ENCODE peak calls at places on chromosomes 12 and 14, in nine cellular contexts. One of them, this sample, is unnamed.

GRCh38 chr12:10540776-10541205 is 35.1 kb downstream of the EIF2S3B start:
- DNase-seq in bronchial epithelial cell: peak
- DNase-seq in ovary: no peak
- DNase-seq in BJ: no peak
- DNase-seq in OCI-LY7: peak
- DNase-seq in fibroblast of pulmonary artery: no peak
- DNase-seq in AG10803: peak
- DNase-seq in foreskin fibroblast: peak
- DNase-seq in tibial artery: no peak
- DNase-seq in this sample: peak

GRCh38 chr12:128047266-128048060 is 219.5 kb upstream of the TMEM132C start:
- DNase-seq in bronchial epithelial cell: no peak
- DNase-seq in ovary: no peak
- DNase-seq in BJ: no peak
- DNase-seq in OCI-LY7: peak
- DNase-seq in fibroblast of pulmonary artery: no peak
- DNase-seq in AG10803: no peak
- DNase-seq in foreskin fibroblast: no peak
- DNase-seq in tibial artery: no peak
- DNase-seq in this sample: no peak

GRCh38 chr14:60647837-60648168 is 1.5 kb downstream of the SIX1 start:
- DNase-seq in bronchial epithelial cell: no peak
- DNase-seq in ovary: no peak
- DNase-seq in BJ: no peak
- DNase-seq in OCI-LY7: no peak
- DNase-seq in fibroblast of pulmonary artery: no peak
- DNase-seq in AG10803: no peak
- DNase-seq in foreskin fibroblast: no peak
- DNase-seq in tibial artery: no peak
- DNase-seq in this sample: no peak

GRCh38 chr14:96373538-96373937 is 10.2 kb downstream of the GSKIP start:
- DNase-seq in bronchial epithelial cell: no peak
- DNase-seq in ovary: no peak
- DNase-seq in BJ: no peak
- DNase-seq in OCI-LY7: no peak
- DNase-seq in fibroblast of pulmonary artery: no peak
- DNase-seq in AG10803: no peak
- DNase-seq in foreskin fibroblast: no peak
- DNase-seq in tibial artery: no peak
- DNase-seq in this sample: no peak

GRCh38 chr12:113788020-113788856 is 177.9 kb downstream of the RBM19 start:
- DNase-seq in bronchial epithelial cell: peak
- DNase-seq in ovary: no peak
- DNase-seq in BJ: no peak
- DNase-seq in OCI-LY7: no peak
- DNase-seq in fibroblast of pulmonary artery: peak
- DNase-seq in AG10803: peak
- DNase-seq in foreskin fibroblast: no peak
- DNase-seq in tibial artery: no peak
- DNase-seq in this sample: peak

GRCh38 chr14:94045101-94045500 is 19.0 kb downstream of the OTUB2 start:
- DNase-seq in bronchial epithelial cell: no peak
- DNase-seq in ovary: no peak
- DNase-seq in BJ: no peak
- DNase-seq in OCI-LY7: no peak
- DNase-seq in fibroblast of pulmonary artery: no peak
- DNase-seq in AG10803: no peak
- DNase-seq in foreskin fibroblast: no peak
- DNase-seq in tibial artery: no peak
- DNase-seq in this sample: no peak

GRCh38 chr14:101475468-101476257 is 85.6 kb upstream of the DIO3 start:
- DNase-seq in bronchial epithelial cell: peak
- DNase-seq in ovary: peak
- DNase-seq in BJ: peak
- DNase-seq in OCI-LY7: no peak
- DNase-seq in fibroblast of pulmonary artery: peak
- DNase-seq in AG10803: peak
- DNase-seq in foreskin fibroblast: peak
- DNase-seq in tibial artery: peak
- DNase-seq in this sample: peak

GRCh38 chr14:73369433-73369832 is 88.9 kb downstream of the NUMB start:
- DNase-seq in bronchial epithelial cell: no peak
- DNase-seq in ovary: no peak
- DNase-seq in BJ: no peak
- DNase-seq in OCI-LY7: no peak
- DNase-seq in fibroblast of pulmonary artery: no peak
- DNase-seq in AG10803: no peak
- DNase-seq in foreskin fibroblast: no peak
- DNase-seq in tibial artery: no peak
- DNase-seq in this sample: no peak

GRCh38 chr14:44010071-44010470 is 497.0 kb downstream of the FSCB start:
- DNase-seq in bronchial epithelial cell: no peak
- DNase-seq in ovary: no peak
- DNase-seq in BJ: no peak
- DNase-seq in OCI-LY7: no peak
- DNase-seq in fibroblast of pulmonary artery: no peak
- DNase-seq in AG10803: no peak
- DNase-seq in foreskin fibroblast: no peak
- DNase-seq in tibial artery: no peak
- DNase-seq in this sample: no peak

GRCh38 chr12:11555743-11556625 is 93.5 kb upstream of the ETV6 start:
- DNase-seq in bronchial epithelial cell: no peak
- DNase-seq in ovary: no peak
- DNase-seq in BJ: no peak
- DNase-seq in OCI-LY7: no peak
- DNase-seq in fibroblast of pulmonary artery: no peak
- DNase-seq in AG10803: no peak
- DNase-seq in foreskin fibroblast: no peak
- DNase-seq in tibial artery: no peak
- DNase-seq in this sample: no peak

GRCh38 chr12:104782296-104782695 is 175.8 kb downstream of the SLC41A2 start:
- DNase-seq in bronchial epithelial cell: no peak
- DNase-seq in ovary: no peak
- DNase-seq in BJ: no peak
- DNase-seq in OCI-LY7: no peak
- DNase-seq in fibroblast of pulmonary artery: no peak
- DNase-seq in AG10803: no peak
- DNase-seq in foreskin fibroblast: no peak
- DNase-seq in tibial artery: no peak
- DNase-seq in this sample: no peak

GRCh38 chr12:86117711-86118110 is 138.5 kb downstream of the MGAT4C start:
- DNase-seq in bronchial epithelial cell: peak
- DNase-seq in ovary: no peak
- DNase-seq in BJ: no peak
- DNase-seq in OCI-LY7: no peak
- DNase-seq in fibroblast of pulmonary artery: peak
- DNase-seq in AG10803: no peak
- DNase-seq in foreskin fibroblast: no peak
- DNase-seq in tibial artery: no peak
- DNase-seq in this sample: peak

GRCh38 chr12:6725350-6725749 is 1.5 kb downstream of the COPS7A start:
- DNase-seq in bronchial epithelial cell: no peak
- DNase-seq in ovary: no peak
- DNase-seq in BJ: no peak
- DNase-seq in OCI-LY7: no peak
- DNase-seq in fibroblast of pulmonary artery: no peak
- DNase-seq in AG10803: no peak
- DNase-seq in foreskin fibroblast: no peak
- DNase-seq in tibial artery: no peak
- DNase-seq in this sample: no peak

GRCh38 chr14:101876539-101876938 is 87.8 kb upstream of the DYNC1H1 start:
- DNase-seq in bronchial epithelial cell: no peak
- DNase-seq in ovary: peak
- DNase-seq in BJ: peak
- DNase-seq in OCI-LY7: peak
- DNase-seq in fibroblast of pulmonary artery: peak
- DNase-seq in AG10803: peak
- DNase-seq in foreskin fibroblast: peak
- DNase-seq in tibial artery: peak
- DNase-seq in this sample: no peak

DNA sequence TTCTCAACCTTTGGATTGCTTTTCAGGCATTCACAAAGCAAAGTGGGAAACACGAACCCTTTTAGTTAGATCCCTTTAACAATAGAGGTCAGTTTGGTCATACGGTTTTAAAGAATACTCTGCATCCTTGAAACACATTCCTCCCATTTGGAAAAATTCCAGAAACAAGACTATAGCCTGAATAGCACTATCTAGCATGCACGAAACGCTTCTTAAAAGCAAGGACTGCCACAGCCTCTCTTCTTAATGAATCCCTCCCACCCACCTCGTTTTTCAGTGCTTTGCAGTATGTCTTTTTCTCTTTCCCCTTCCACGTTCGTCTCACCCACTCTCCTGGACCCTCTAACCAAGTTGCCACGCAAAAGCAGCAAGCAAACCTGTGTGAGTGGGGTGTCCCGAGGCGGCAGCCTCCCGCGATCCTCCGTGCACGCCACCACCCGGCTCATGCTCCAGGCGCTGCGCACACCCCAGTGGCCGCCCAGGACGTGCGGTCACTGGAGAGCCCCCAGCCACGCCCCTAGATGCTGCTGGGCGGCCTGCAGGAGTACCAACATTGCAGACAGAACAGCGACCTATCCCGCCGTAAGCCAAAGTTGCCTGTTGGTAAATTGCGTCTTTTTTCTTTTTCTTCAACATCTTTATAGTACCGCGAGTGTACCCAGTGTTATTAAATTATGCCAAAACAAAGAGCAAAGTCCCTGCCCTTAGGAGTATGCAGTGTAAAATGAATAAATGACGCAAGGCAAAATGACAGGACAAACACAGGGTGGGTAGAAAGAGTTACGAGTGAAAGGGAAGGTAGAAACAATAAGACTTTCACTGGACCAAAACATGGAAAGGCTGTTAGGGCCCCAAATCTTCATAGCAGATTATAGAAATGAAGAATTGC is at the start of gene SLC38A4:
- DNase-seq in bronchial epithelial cell: no peak
- DNase-seq in ovary: no peak
- DNase-seq in BJ: peak
- DNase-seq in OCI-LY7: no peak
- DNase-seq in fibroblast of pulmonary artery: peak
- DNase-seq in AG10803: peak
- DNase-seq in foreskin fibroblast: peak
- DNase-seq in tibial artery: no peak
- DNase-seq in this sample: no peak
- TF ChIP-seq CTCF in bronchial epithelial cell: no peak
- TF ChIP-seq CTCF in ovary: no peak
- TF ChIP-seq CTCF in BJ: peak
- TF ChIP-seq CTCF in OCI-LY7: no peak
- TF ChIP-seq CTCF in fibroblast of pulmonary artery: peak
- TF ChIP-seq CTCF in AG10803: no peak
- TF ChIP-seq CTCF in foreskin fibroblast: peak
- TF ChIP-seq CTCF in tibial artery: peak
- TF ChIP-seq CTCF in this sample: no peak

GRCh38 chr12:27539191-27539631 is 15.2 kb downstream of the PPFIBP1 start:
- DNase-seq in bronchial epithelial cell: no peak
- DNase-seq in ovary: no peak
- DNase-seq in BJ: no peak
- DNase-seq in OCI-LY7: no peak
- DNase-seq in fibroblast of pulmonary artery: peak
- DNase-seq in AG10803: no peak
- DNase-seq in foreskin fibroblast: peak
- DNase-seq in tibial artery: no peak
- DNase-seq in this sample: peak
- H3K4me3 ChIP-seq in bronchial epithelial cell: no peak
- H3K4me3 ChIP-seq in ovary: no peak
- H3K4me3 ChIP-seq in BJ: no peak
- H3K4me3 ChIP-seq in OCI-LY7: no peak
- H3K4me3 ChIP-seq in fibroblast of pulmonary artery: no peak
- H3K4me3 ChIP-seq in AG10803: no peak
- H3K4me3 ChIP-seq in foreskin fibroblast: no peak
- H3K4me3 ChIP-seq in tibial artery: no peak
- H3K4me3 ChIP-seq in this sample: no peak

DNA sequence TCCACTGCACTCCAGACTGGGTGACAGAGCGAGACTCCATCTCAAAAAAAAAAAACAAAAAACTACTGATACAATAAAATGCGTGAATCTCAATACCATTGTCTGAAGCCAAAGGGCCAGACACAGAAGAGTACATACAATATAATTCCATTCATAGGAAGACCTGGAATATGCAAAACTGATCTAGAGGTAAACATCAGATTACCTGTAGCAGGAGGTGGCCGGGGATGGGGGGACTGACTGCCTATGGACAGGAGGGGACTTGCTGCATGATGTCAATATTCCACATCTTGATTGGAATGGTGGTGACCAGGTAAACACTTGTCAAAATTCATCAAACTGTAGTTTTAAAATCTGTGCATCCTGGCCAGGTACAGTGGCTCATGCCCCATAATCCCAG is 12.5 kb upstream of the FIGNL2 start:
- DNase-seq in bronchial epithelial cell: no peak
- DNase-seq in ovary: no peak
- DNase-seq in BJ: no peak
- DNase-seq in OCI-LY7: no peak
- DNase-seq in fibroblast of pulmonary artery: no peak
- DNase-seq in AG10803: no peak
- DNase-seq in foreskin fibroblast: no peak
- DNase-seq in tibial artery: no peak
- DNase-seq in this sample: no peak
- TF ChIP-seq CTCF in bronchial epithelial cell: no peak
- TF ChIP-seq CTCF in ovary: no peak
- TF ChIP-seq CTCF in BJ: no peak
- TF ChIP-seq CTCF in OCI-LY7: no peak
- TF ChIP-seq CTCF in fibroblast of pulmonary artery: no peak
- TF ChIP-seq CTCF in AG10803: no peak
- TF ChIP-seq CTCF in foreskin fibroblast: no peak
- TF ChIP-seq CTCF in tibial artery: no peak
- TF ChIP-seq CTCF in this sample: no peak

GRCh38 chr12:109099426-109100020 is 2.1 kb downstream of the UNG start:
- DNase-seq in bronchial epithelial cell: no peak
- DNase-seq in ovary: no peak
- DNase-seq in BJ: no peak
- DNase-seq in OCI-LY7: no peak
- DNase-seq in fibroblast of pulmonary artery: no peak
- DNase-seq in AG10803: no peak
- DNase-seq in foreskin fibroblast: no peak
- DNase-seq in tibial artery: no peak
- DNase-seq in this sample: no peak

GRCh38 chr12:109097435-109098141 is at the start of gene UNG:
- DNase-seq in bronchial epithelial cell: peak
- DNase-seq in ovary: peak
- DNase-seq in BJ: peak
- DNase-seq in OCI-LY7: peak
- DNase-seq in fibroblast of pulmonary artery: peak
- DNase-seq in AG10803: peak
- DNase-seq in foreskin fibroblast: peak
- DNase-seq in tibial artery: peak
- DNase-seq in this sample: peak

GRCh38 chr12:109098671-109099070 is 1.3 kb downstream of the UNG start:
- DNase-seq in bronchial epithelial cell: peak
- DNase-seq in ovary: no peak
- DNase-seq in BJ: no peak
- DNase-seq in OCI-LY7: no peak
- DNase-seq in fibroblast of pulmonary artery: peak
- DNase-seq in AG10803: no peak
- DNase-seq in foreskin fibroblast: no peak
- DNase-seq in tibial artery: no peak
- DNase-seq in this sample: peak

GRCh38 chr12:109098142-109098652 is 800 bp downstream of the UNG start:
- DNase-seq in bronchial epithelial cell: peak
- DNase-seq in ovary: peak
- DNase-seq in BJ: no peak
- DNase-seq in OCI-LY7: no peak
- DNase-seq in fibroblast of pulmonary artery: peak
- DNase-seq in AG10803: peak
- DNase-seq in foreskin fibroblast: peak
- DNase-seq in tibial artery: peak
- DNase-seq in this sample: peak

GRCh38 chr12:109097140-109097434 is 310 bp upstream of the UNG start:
- DNase-seq in bronchial epithelial cell: no peak
- DNase-seq in ovary: no peak
- DNase-seq in BJ: no peak
- DNase-seq in OCI-LY7: no peak
- DNase-seq in fibroblast of pulmonary artery: no peak
- DNase-seq in AG10803: no peak
- DNase-seq in foreskin fibroblast: no peak
- DNase-seq in tibial artery: no peak
- DNase-seq in this sample: no peak
- H3K4me3 ChIP-seq in bronchial epithelial cell: no peak
- H3K4me3 ChIP-seq in ovary: peak
- H3K4me3 ChIP-seq in BJ: peak
- H3K4me3 ChIP-seq in OCI-LY7: peak
- H3K4me3 ChIP-seq in fibroblast of pulmonary artery: peak
- H3K4me3 ChIP-seq in AG10803: peak
- H3K4me3 ChIP-seq in foreskin fibroblast: peak
- H3K4me3 ChIP-seq in tibial artery: no peak
- H3K4me3 ChIP-seq in this sample: peak

This sample was measured in epithelial cell of esophagus.